ENCODE peak calls at places on chromosomes 1 and 21, in six cellular contexts. X is KG1; S is iPS-NIHi11; R is effector CD4-positive, alpha-beta T cell; C is NCI-H1092; N is astrocyte of the spinal cord. K is an unnamed sample.

GRCh38 chr1:48676376-48676775 is 100.3 kb downstream of the BEND5 start:
- DNase-seq in X (no peak), S (no peak), R (no peak), C (no peak), N (no peak), K (no peak)

GRCh38 chr1:33743221-33743998 is 120.5 kb upstream of the HMGB4 start:
- DNase-seq in X (no peak), S (no peak), R (no peak), C (no peak), N (no peak), K (no peak)

GRCh38 chr1:42319871-42320484 is 15.1 kb downstream of the FOXJ3 start:
- DNase-seq in X (peak; percentile 18), S (no peak), R (peak; percentile 16), C (no peak), N (no peak), K (no peak)

GRCh38 chr1:89918127-89918793 is 76.7 kb upstream of the ZNF326 start:
- DNase-seq in X (no peak), S (no peak), R (no peak), C (no peak), N (no peak), K (no peak)

GRCh38 chr1:117240547-117240946 is 29.8 kb upstream of the VTCN1 start:
- DNase-seq in X (no peak), S (no peak), R (no peak), C (no peak), N (no peak), K (no peak)

GRCh38 chr1:91754348-91754747 is 131.6 kb downstream of the TGFBR3 start:
- DNase-seq in X (no peak), S (no peak), R (no peak), C (no peak), N (peak; percentile 34), K (no peak)

GRCh38 chr1:3283849-3284248 is 170.6 kb upstream of the ARHGEF16 start:
- DNase-seq in X (no peak), S (peak; percentile 92), R (no peak), C (no peak), N (peak; percentile 16), K (peak; percentile 51)

GRCh38 chr1:65422241-65423203 is 2.1 kb downstream of the LEPR start:
- DNase-seq in X (no peak), S (no peak), R (no peak), C (no peak), N (peak; percentile 79), K (no peak)

GRCh38 chr1:239307886-239308285 is 78.5 kb upstream of the CHRM3 start:
- DNase-seq in X (no peak), S (no peak), R (no peak), C (no peak), N (no peak), K (no peak)

GRCh38 chr1:44239337-44239960 is 26.2 kb downstream of the DMAP1 start:
- DNase-seq in X (no peak), S (peak; percentile 48), R (no peak), C (no peak), N (peak; percentile 40), K (no peak)

GRCh38 chr1:74689800-74690696 is 16.5 kb upstream of the ERICH3 start:
- DNase-seq in X (peak; percentile 41), S (peak; percentile 37), R (peak; percentile 28), C (peak; percentile 52), N (peak; percentile 59), K (no peak)

GRCh38 chr1:170929835-170930554 is 5.3 kb upstream of the MROH9 start:
- DNase-seq in X (peak; percentile 9), S (peak; percentile 76), R (no peak), C (peak; percentile 45), N (peak; percentile 66), K (no peak)

GRCh38 chr1:206658264-206658980 is 23.1 kb downstream of the DYRK3 start:
- DNase-seq in X (no peak), S (peak; percentile 87), R (no peak), C (peak; percentile 20), N (peak; percentile 27), K (peak; percentile 60)

GRCh38 chr1:234214911-234215892 is 158.1 kb upstream of the COA6 start:
- DNase-seq in X (no peak), S (peak; percentile 67), R (no peak), C (no peak), N (no peak), K (no peak)

GRCh38 chr1:2543543-2544092 is 12.6 kb upstream of the TNFRSF14 start:
- DNase-seq in X (no peak), S (no peak), R (peak; percentile 34), C (no peak), N (peak; percentile 50), K (no peak)

GRCh38 chr1:200889571-200889970 is 5.1 kb upstream of the INAVA start:
- DNase-seq in X (no peak), S (no peak), R (no peak), C (no peak), N (no peak), K (no peak)

GRCh38 chr1:9151326-9151860 is 22.5 kb upstream of the GPR157 start:
- DNase-seq in X (no peak), S (no peak), R (no peak), C (no peak), N (peak; percentile 37), K (peak; percentile 40)

GRCh38 chr1:209095627-209096595 is 487.6 kb upstream of the CAMK1G start:
- DNase-seq in X (no peak), S (no peak), R (no peak), C (no peak), N (peak; percentile 73), K (no peak)

GRCh38 chr1:89873757-89874156 is 52.9 kb downstream of the LRRC8D start:
- DNase-seq in X (no peak), S (no peak), R (no peak), C (no peak), N (peak; percentile 71), K (no peak)

GRCh38 chr1:47893412-47893811 is 103.8 kb downstream of the TRABD2B start:
- DNase-seq in X (no peak), S (no peak), R (no peak), C (no peak), N (no peak), K (no peak)

GRCh38 chr1:157505481-157506272 is 46.6 kb downstream of the FCRL5 start:
- DNase-seq in X (peak; percentile 21), S (peak; percentile 73), R (no peak), C (no peak), N (peak; percentile 51), K (no peak)

GRCh38 chr1:29504266-29504665 is 267.9 kb downstream of the PTPRU start:
- DNase-seq in X (no peak), S (no peak), R (no peak), C (no peak), N (no peak), K (no peak)

GRCh38 chr1:9239622-9240401 is 5.2 kb downstream of the H6PD start:
- DNase-seq in X (peak; percentile 72), S (no peak), R (no peak), C (no peak), N (peak; percentile 75), K (peak; percentile 59)

GRCh38 chr1:26077524-26077923 is 10.1 kb upstream of the TRIM63 start:
- DNase-seq in X (no peak), S (no peak), R (no peak), C (no peak), N (no peak), K (no peak)

GRCh38 chr1:97243973-97244560 is 522.5 kb downstream of the PTBP2 start:
- DNase-seq in X (no peak), S (no peak), R (no peak), C (no peak), N (peak; percentile 43), K (no peak)

GRCh38 chr1:222288056-222288455 is 259.8 kb downstream of the HHIPL2 start:
- DNase-seq in X (no peak), S (no peak), R (no peak), C (no peak), N (peak; percentile 15), K (no peak)

GRCh38 chr1:110605901-110606783 is at the start of gene KCNA2:
- DNase-seq in X (no peak), S (peak; percentile 85), R (no peak), C (peak; percentile 39), N (no peak), K (peak; percentile 53)

GRCh38 chr1:232594018-232594502 is 35.9 kb downstream of the SIPA1L2 start:
- DNase-seq in X (no peak), S (no peak), R (no peak), C (no peak), N (no peak), K (no peak)

GRCh38 chr1:11691302-11691914 is at the start of gene DRAXIN:
- DNase-seq in X (no peak), S (peak; percentile 90), R (no peak), C (peak; percentile 23), N (no peak), K (no peak)

GRCh38 chr1:13664451-13664850 is 35.5 kb upstream of the PRDM2 start:
- DNase-seq in X (no peak), S (no peak), R (no peak), C (no peak), N (no peak), K (no peak)

GRCh38 chr1:199336745-199337640 is 690.5 kb upstream of the NR5A2 start:
- DNase-seq in X (no peak), S (peak; percentile 37), R (no peak), C (no peak), N (no peak), K (no peak)

GRCh38 chr21:36321325-36322082 is 1.5 kb downstream of the MORC3 start:
- DNase-seq in X (peak; percentile 33), S (peak; percentile 31), R (no peak), C (peak; percentile 42), N (peak; percentile 31), K (no peak)

GRCh38 chr1:205590457-205590768 is 41.4 kb downstream of the ELK4 start:
- DNase-seq in X (no peak), S (no peak), R (no peak), C (no peak), N (no peak), K (no peak)

GRCh38 chr1:12665511-12665910 is 21.6 kb downstream of the AADACL4 start:
- DNase-seq in X (no peak), S (no peak), R (no peak), C (no peak), N (no peak), K (no peak)

GRCh38 chr1:185398599-185398998 is 81.6 kb upstream of the IVNS1ABP start:
- DNase-seq in X (no peak), S (no peak), R (no peak), C (no peak), N (no peak), K (no peak)

GRCh38 chr1:20731057-20731991 is 1.2 kb downstream of the SH2D5 start:
- DNase-seq in X (no peak), S (no peak), R (no peak), C (no peak), N (no peak), K (no peak)

GRCh38 chr1:188904201-188904600 is 1573.5 kb downstream of the BRINP3 start:
- DNase-seq in X (no peak), S (no peak), R (no peak), C (no peak), N (peak; percentile 1), K (no peak)

GRCh38 chr1:241063281-241063680 is 293.7 kb downstream of the RGS7 start:
- DNase-seq in X (no peak), S (no peak), R (no peak), C (peak; percentile 21), N (no peak), K (no peak)

GRCh38 chr1:51907079-51907702 is 28.7 kb upstream of the NRDC start:
- DNase-seq in X (no peak), S (no peak), R (no peak), C (no peak), N (no peak), K (no peak)